ENCODE peak calls at places on chromosomes 11 and 22, in ten cellular contexts. W is mesenchymal stem cell, D is K562, C is fibroblast of lung, U is H9, A is neuronal stem cell, I is GM23248, R is neural progenitor cell, Y is mammary epithelial cell, T is IMR-90. F is an unnamed sample. For H3K9me3, the result is how much of the 10 kb centered on the place peaks cover.

GRCh38 chr11:94769897-94770296 is 1.7 kb downstream of the AMOTL1 start:
- DNase-seq in D (no peak), W (no peak), U (no peak), A (no peak), Y (no peak), I (peak), R (no peak), C (no peak), T (no peak), F (no peak)

GRCh38 chr11:103582351-103582909 is 454.0 kb upstream of the DDI1 start:
- DNase-seq in D (no peak), Y (peak), I (peak), W (no peak), C (no peak), R (no peak), A (no peak), U (no peak), T (peak), F (no peak)

GRCh38 chr11:111538407-111539114 is 2.0 kb upstream of the LAYN start:
- DNase-seq in T (peak), D (no peak), W (peak), U (no peak), Y (peak), I (no peak), A (no peak), R (no peak), C (no peak), F (no peak)

GRCh38 chr11:1746516-1746931 is 3.9 kb downstream of the IFITM10 start:
- DNase-seq in R (no peak), T (no peak), D (no peak), Y (peak), U (no peak), C (no peak), W (no peak), A (no peak), I (no peak), F (peak)

GRCh38 chr11:6251990-6252473 is 7.6 kb upstream of the CCKBR start:
- DNase-seq in D (peak), W (peak), T (peak), U (no peak), C (peak), Y (no peak), I (peak), R (no peak), A (no peak), F (no peak)

GRCh38 chr11:69035959-69036340 is 12.8 kb upstream of the TPCN2 start:
- DNase-seq in T (peak), C (peak), I (no peak), W (no peak), Y (no peak), R (no peak), D (no peak), U (no peak), A (no peak), F (no peak)

GRCh38 chr11:61747389-61748285 is 4.8 kb upstream of the MYRF start:
- DNase-seq in D (peak), W (peak), R (peak), U (peak), T (peak), A (peak), C (peak), I (peak), Y (peak), F (peak)

GRCh38 chr11:41779401-41779960 is 320.0 kb upstream of the LRRC4C start:
- DNase-seq in T (no peak), A (no peak), R (no peak), U (no peak), D (no peak), C (no peak), Y (no peak), I (no peak), W (no peak), F (no peak)

GRCh38 chr11:15275141-15275540 is 160.4 kb downstream of the INSC start:
- DNase-seq in U (no peak), A (no peak), I (no peak), T (no peak), R (peak), W (no peak), C (no peak), D (no peak), Y (no peak), F (no peak)

GRCh38 chr22:33835196-33835788 is 85.0 kb downstream of the LARGE1 start:
- DNase-seq in U (no peak), T (no peak), C (no peak), R (peak), I (no peak), A (no peak), D (no peak), Y (no peak), W (no peak), F (peak)

GRCh38 chr11:44430140-44430539 is 120.2 kb upstream of the ALX4 start:
- DNase-seq in R (no peak), C (no peak), W (no peak), T (no peak), I (no peak), U (no peak), D (no peak), A (no peak), Y (peak), F (peak)

GRCh38 chr11:70176940-70177689 is 26.0 kb upstream of the FADD start:
- DNase-seq in I (peak), Y (no peak), D (peak), R (peak), T (no peak), W (peak), A (no peak), C (no peak), U (peak), F (peak)

GRCh38 chr11:72813740-72814138 is 472 bp upstream of the ATG16L2 start:
- DNase-seq in Y (peak), C (peak), U (peak), I (peak), A (no peak), R (peak), D (peak), W (no peak), T (peak), F (no peak)

GRCh38 chr11:121842186-121842585 is 273.8 kb downstream of the BLID start:
- DNase-seq in A (no peak), T (no peak), D (no peak), W (no peak), R (peak), Y (no peak), I (no peak), U (no peak), C (no peak), F (no peak)

GRCh38 chr11:89347071-89347470 is 144.1 kb downstream of the NOX4 start:
- DNase-seq in Y (no peak), C (no peak), R (no peak), T (no peak), I (no peak), W (no peak), D (no peak), A (no peak), U (no peak), F (no peak)

GRCh38 chr11:85718991-85719807 is 33.2 kb upstream of the CCDC89 start:
- DNase-seq in D (no peak), W (peak), A (peak), I (peak), Y (peak), U (peak), T (peak), R (peak), C (peak), F (peak)

GRCh38 chr11:13016415-13016814 is 7.3 kb downstream of the RASSF10 start:
- DNase-seq in D (no peak), I (no peak), T (no peak), A (no peak), U (no peak), Y (peak), R (no peak), W (no peak), C (no peak), F (no peak)

GRCh38 chr11:130783322-130783721 is 133.0 kb downstream of the SNX19 start:
- DNase-seq in T (no peak), D (no peak), I (peak), C (no peak), R (no peak), U (no peak), W (no peak), A (no peak), Y (no peak), F (no peak)

GRCh38 chr11:131841028-131841427 is 470.6 kb downstream of the NTM start:
- DNase-seq in U (no peak), T (no peak), I (no peak), R (no peak), D (no peak), Y (no peak), W (no peak), A (no peak), C (peak), F (no peak)

GRCh38 chr11:24422371-24422770 is 74.5 kb upstream of the LUZP2 start:
- DNase-seq in U (no peak), R (no peak), Y (no peak), W (no peak), D (no peak), I (peak), A (no peak), C (no peak), T (peak), F (no peak)

GRCh38 chr11:69217276-69218105 is 61.8 kb downstream of the SMIM38 start:
- DNase-seq in W (no peak), A (no peak), D (no peak), Y (no peak), U (peak), T (no peak), R (no peak), I (no peak), C (peak), F (peak)

GRCh38 chr11:94828088-94828487 is 59.9 kb downstream of the AMOTL1 start:
- DNase-seq in Y (no peak), T (no peak), W (no peak), A (no peak), U (no peak), I (no peak), C (no peak), R (no peak), D (no peak), F (no peak)

GRCh38 chr11:129453293-129453721 is 77.7 kb downstream of the BARX2 start:
- DNase-seq in I (no peak), U (no peak), A (peak), C (no peak), T (no peak), R (peak), Y (no peak), W (no peak), D (no peak), F (no peak)

GRCh38 chr22:25728064-25728463 is 13.9 kb upstream of the MYO18B start:
- DNase-seq in R (no peak), U (no peak), D (no peak), C (no peak), Y (no peak), T (no peak), A (no peak), W (no peak), I (no peak), F (peak)

GRCh38 chr22:47293368-47294221 is 531.1 kb downstream of the TBC1D22A start:
- DNase-seq in W (no peak), R (no peak), Y (no peak), A (no peak), C (no peak), D (no peak), I (no peak), T (no peak), U (no peak), F (peak)
- H3K9me3 ChIP-seq in W (under half), R (under half), Y (under half), A (under half), C (under half), D (under half), I (under half), T (under half), U (half or more), F (half or more)

GRCh38 chr11:125064070-125064469 is 965 bp downstream of the SLC37A2 start:
- DNase-seq in C (no peak), T (no peak), W (no peak), R (no peak), A (no peak), I (no peak), U (no peak), D (no peak), Y (no peak), F (no peak)

GRCh38 chr11:125061237-125061636 is 1.9 kb upstream of the SLC37A2 start:
- DNase-seq in A (no peak), T (no peak), C (no peak), U (no peak), D (no peak), R (no peak), I (no peak), Y (no peak), W (no peak), F (no peak)

GRCh38 chr11:125062931-125063428 is at the start of gene SLC37A2:
- DNase-seq in W (peak), Y (peak), T (peak), A (peak), I (peak), U (peak), C (peak), D (no peak), R (peak), F (peak)

GRCh38 chr11:125062196-125062930 is 742 bp upstream of the SLC37A2 start:
- DNase-seq in U (no peak), T (no peak), D (no peak), R (no peak), Y (no peak), I (peak), A (no peak), W (peak), C (no peak), F (no peak)

DNA sequence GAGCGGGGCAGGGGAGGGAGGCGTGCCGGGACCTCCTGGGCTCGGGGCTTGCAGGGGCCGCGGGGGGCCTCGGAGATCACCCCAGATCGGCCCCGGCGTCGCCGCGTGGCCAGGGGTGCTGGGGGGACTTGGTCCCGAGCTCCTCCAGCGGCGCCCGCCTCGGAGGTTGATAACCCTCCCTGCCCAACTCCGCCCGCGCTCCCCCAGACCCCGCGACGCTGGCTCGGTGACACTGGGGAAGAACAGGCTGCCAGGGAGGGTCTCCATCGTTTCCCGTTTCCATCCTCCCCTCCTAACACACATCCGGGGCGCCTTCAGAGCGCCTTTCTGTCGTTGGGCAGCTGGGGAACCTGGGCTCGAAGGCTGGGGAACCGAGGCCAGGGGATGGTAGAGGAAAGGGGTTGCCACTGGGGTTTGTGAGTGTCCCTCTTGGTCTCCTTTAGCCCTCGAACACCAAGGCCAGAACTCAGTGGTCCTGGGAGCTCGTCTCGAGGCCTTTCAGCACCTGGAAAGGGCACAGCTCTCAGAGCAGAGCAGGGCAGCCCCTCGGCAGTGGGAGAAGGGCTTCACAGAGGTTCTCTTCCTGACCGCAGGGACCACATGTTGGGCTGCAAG is 431 bp downstream of the SLC37A2 start:
- DNase-seq in T (no peak), R (peak), U (peak), D (no peak), Y (no peak), C (no peak), I (peak), W (no peak), A (peak), F (peak)
- H3K9ac ChIP-seq in T (peak), R (no peak), U (no peak), D (no peak), Y (peak), C (peak), I (peak), W (peak), A (peak), F (no peak)

GRCh38 chr11:29816359-29816758 is 200.5 kb downstream of the KCNA4 start:
- DNase-seq in W (no peak), R (no peak), D (no peak), C (no peak), Y (no peak), A (no peak), I (no peak), T (no peak), U (no peak), F (no peak)
- H3K27ac ChIP-seq in W (no peak), R (no peak), D (no peak), C (no peak), Y (no peak), A (no peak), I (no peak), T (no peak), U (no peak), F (no peak)

DNA sequence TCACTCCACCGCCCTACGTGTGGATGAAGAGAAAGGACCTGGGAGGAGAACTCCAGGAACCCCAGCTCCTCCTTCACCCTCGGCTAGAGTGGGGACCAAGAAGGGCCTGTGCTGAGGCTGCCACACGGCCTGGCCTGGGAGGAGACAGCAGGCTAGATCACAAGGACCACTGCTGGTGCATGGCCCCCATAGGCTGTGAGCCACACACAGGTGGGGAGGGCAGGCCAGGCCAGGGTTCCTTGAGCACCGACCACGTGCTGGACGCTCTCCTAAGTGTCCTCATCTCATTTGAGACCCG is 1392.4 kb downstream of the TBC1D22A start:
- DNase-seq in R (no peak), U (no peak), C (no peak), I (no peak), D (no peak), T (no peak), A (no peak), W (no peak), Y (no peak), F (no peak)
- H3K9me3 ChIP-seq in R (under half), U (under half), C (under half), I (under half), D (under half), T (half or more), A (under half), W (under half), Y (under half), F (under half)

GRCh38 chr11:115741376-115741775 is 237.2 kb upstream of the CADM1 start:
- DNase-seq in I (no peak), C (no peak), U (no peak), W (no peak), D (no peak), T (no peak), Y (peak), R (no peak), A (no peak), F (no peak)
- H3K9ac ChIP-seq in I (no peak), C (no peak), U (no peak), W (no peak), D (no peak), T (no peak), Y (no peak), R (no peak), A (no peak), F (no peak)

GRCh38 chr11:63851354-63851753 is 12.4 kb downstream of the MARK2 start:
- DNase-seq in U (no peak), I (no peak), W (no peak), Y (no peak), T (no peak), D (no peak), A (no peak), C (no peak), R (no peak), F (no peak)
- H3K27ac ChIP-seq in U (no peak), I (no peak), W (no peak), Y (no peak), T (no peak), D (no peak), A (no peak), C (no peak), R (peak), F (no peak)

GRCh38 chr11:59115556-59115955 is 8.5 kb downstream of the FAM111B start:
- DNase-seq in R (no peak), Y (no peak), I (no peak), C (no peak), U (no peak), W (no peak), D (no peak), A (no peak), T (no peak), F (no peak)
- H3K9me3 ChIP-seq in R (under half), Y (under half), I (under half), C (under half), U (under half), W (under half), D (under half), A (under half), T (under half), F (under half)

GRCh38 chr11:65429724-65430405 is 7.3 kb downstream of the NEAT1 start:
- DNase-seq in U (no peak), R (no peak), D (no peak), T (peak), C (peak), A (no peak), I (peak), W (peak), Y (peak), F (peak)
- H3K9ac ChIP-seq in U (no peak), R (no peak), D (peak), T (peak), C (peak), A (peak), I (peak), W (peak), Y (peak), F (no peak)

DNA sequence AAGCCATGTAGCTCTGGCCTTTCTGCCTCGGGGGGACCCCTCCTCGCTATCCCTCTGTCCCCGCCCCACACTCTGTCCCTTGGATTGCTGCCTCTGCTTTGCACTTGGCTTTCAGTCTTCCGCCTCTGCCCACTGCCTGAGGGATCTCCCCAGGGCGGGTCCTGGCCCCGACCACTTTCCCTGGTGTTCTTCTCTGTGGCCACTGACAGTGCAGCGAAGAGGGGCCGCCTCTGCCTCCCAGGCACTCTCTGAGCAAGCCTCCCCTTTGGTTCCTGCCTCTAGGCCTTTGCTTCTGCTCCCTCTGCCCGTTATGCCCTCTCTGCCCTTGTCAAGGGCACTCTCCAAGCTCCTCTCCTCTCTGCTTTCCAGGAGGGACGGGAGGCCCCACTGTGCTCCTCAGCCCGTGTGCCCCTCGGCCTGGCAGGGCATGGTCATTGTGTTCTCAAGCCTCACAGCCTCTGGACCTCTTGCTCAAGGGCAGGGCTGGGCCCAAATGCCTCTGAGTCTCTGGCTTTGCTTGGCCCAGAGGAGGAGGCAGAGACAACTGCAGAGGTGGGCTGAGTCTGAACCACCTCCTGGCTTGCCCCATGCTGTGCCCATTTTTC is 5.5 kb upstream of the MPPED1 start:
- DNase-seq in R (no peak), W (no peak), I (no peak), Y (no peak), U (no peak), C (no peak), D (no peak), T (no peak), A (no peak), F (no peak)
- H3K27ac ChIP-seq in R (no peak), W (no peak), I (no peak), Y (no peak), U (no peak), C (no peak), D (no peak), T (no peak), A (no peak), F (no peak)